ENCODE peak calls at places on chromosome 21, in eight cellular contexts. One of them, this sample, is unnamed.

GRCh38 chr21:43865471-43866181 is 603 bp downstream of the AGPAT3 start:
- DNase-seq in AG04450: no peak
- DNase-seq in psoas muscle: peak
- DNase-seq in cardiac fibroblast: peak
- DNase-seq in fibroblast of mammary gland: peak
- DNase-seq in body of pancreas: peak
- DNase-seq in fibroblast of lung: peak
- DNase-seq in testis: peak
- DNase-seq in this sample: no peak

GRCh38 chr21:43031121-43031624 is 44.5 kb downstream of the CBS start:
- DNase-seq in body of pancreas: no peak
- DNase-seq in testis: peak
- DNase-seq in fibroblast of mammary gland: no peak
- DNase-seq in psoas muscle: no peak
- DNase-seq in cardiac fibroblast: no peak
- DNase-seq in fibroblast of lung: no peak
- DNase-seq in AG04450: no peak
- DNase-seq in this sample: no peak

GRCh38 chr21:46116189-46116845 is 18.4 kb downstream of the COL6A2 start:
- DNase-seq in fibroblast of lung: no peak
- DNase-seq in testis: peak
- DNase-seq in psoas muscle: peak
- DNase-seq in body of pancreas: no peak
- DNase-seq in cardiac fibroblast: no peak
- DNase-seq in fibroblast of mammary gland: peak
- DNase-seq in AG04450: no peak
- DNase-seq in this sample: no peak

GRCh38 chr21:44836666-44837471 is 19.0 kb upstream of the SUMO3 start:
- DNase-seq in body of pancreas: no peak
- DNase-seq in testis: peak
- DNase-seq in fibroblast of lung: peak
- DNase-seq in psoas muscle: peak
- DNase-seq in AG04450: no peak
- DNase-seq in fibroblast of mammary gland: peak
- DNase-seq in cardiac fibroblast: peak
- DNase-seq in this sample: no peak

GRCh38 chr21:45508607-45509565 is 33.4 kb downstream of the SLC19A1 start:
- DNase-seq in AG04450: no peak
- DNase-seq in body of pancreas: no peak
- DNase-seq in cardiac fibroblast: no peak
- DNase-seq in testis: no peak
- DNase-seq in fibroblast of lung: no peak
- DNase-seq in fibroblast of mammary gland: peak
- DNase-seq in psoas muscle: peak
- DNase-seq in this sample: no peak

GRCh38 chr21:29130234-29130993 is at the start of gene MAP3K7CL:
- DNase-seq in body of pancreas: peak
- DNase-seq in AG04450: peak
- DNase-seq in fibroblast of lung: peak
- DNase-seq in cardiac fibroblast: peak
- DNase-seq in psoas muscle: peak
- DNase-seq in testis: no peak
- DNase-seq in fibroblast of mammary gland: peak
- DNase-seq in this sample: peak

GRCh38 chr21:45033791-45034555 is 40.4 kb upstream of the ADARB1 start:
- DNase-seq in AG04450: no peak
- DNase-seq in testis: peak
- DNase-seq in psoas muscle: peak
- DNase-seq in cardiac fibroblast: peak
- DNase-seq in fibroblast of lung: peak
- DNase-seq in fibroblast of mammary gland: peak
- DNase-seq in body of pancreas: no peak
- DNase-seq in this sample: peak

GRCh38 chr21:44593598-44594405 is 1.5 kb upstream of the KRTAP10-6 start:
- DNase-seq in body of pancreas: no peak
- DNase-seq in fibroblast of mammary gland: no peak
- DNase-seq in psoas muscle: no peak
- DNase-seq in testis: no peak
- DNase-seq in AG04450: no peak
- DNase-seq in fibroblast of lung: no peak
- DNase-seq in cardiac fibroblast: peak
- DNase-seq in this sample: no peak

GRCh38 chr21:44455524-44456206 is 355 bp downstream of the LRRC3 start:
- DNase-seq in cardiac fibroblast: peak
- DNase-seq in fibroblast of lung: peak
- DNase-seq in fibroblast of mammary gland: peak
- DNase-seq in psoas muscle: peak
- DNase-seq in body of pancreas: peak
- DNase-seq in testis: peak
- DNase-seq in AG04450: no peak
- DNase-seq in this sample: no peak

GRCh38 chr21:42652527-42653491 is 612 bp upstream of the PDE9A start:
- DNase-seq in fibroblast of mammary gland: peak
- DNase-seq in AG04450: no peak
- DNase-seq in fibroblast of lung: peak
- DNase-seq in psoas muscle: peak
- DNase-seq in testis: peak
- DNase-seq in cardiac fibroblast: peak
- DNase-seq in body of pancreas: peak
- DNase-seq in this sample: no peak

GRCh38 chr21:17783816-17784598 is 35.1 kb downstream of the C21orf91 start:
- DNase-seq in fibroblast of lung: no peak
- DNase-seq in testis: no peak
- DNase-seq in fibroblast of mammary gland: no peak
- DNase-seq in AG04450: no peak
- DNase-seq in psoas muscle: no peak
- DNase-seq in body of pancreas: no peak
- DNase-seq in cardiac fibroblast: no peak
- DNase-seq in this sample: no peak

GRCh38 chr21:27582946-27583270 is 616.0 kb upstream of the ADAMTS5 start:
- DNase-seq in testis: no peak
- DNase-seq in cardiac fibroblast: no peak
- DNase-seq in body of pancreas: no peak
- DNase-seq in psoas muscle: no peak
- DNase-seq in AG04450: no peak
- DNase-seq in fibroblast of mammary gland: peak
- DNase-seq in fibroblast of lung: no peak
- DNase-seq in this sample: no peak

GRCh38 chr21:29254550-29254949 is 44.2 kb upstream of the BACH1 start:
- DNase-seq in fibroblast of mammary gland: no peak
- DNase-seq in fibroblast of lung: no peak
- DNase-seq in psoas muscle: no peak
- DNase-seq in testis: no peak
- DNase-seq in cardiac fibroblast: no peak
- DNase-seq in AG04450: no peak
- DNase-seq in body of pancreas: no peak
- DNase-seq in this sample: no peak

GRCh38 chr21:42495765-42496119 is 282 bp downstream of the RSPH1 start:
- DNase-seq in fibroblast of mammary gland: peak
- DNase-seq in body of pancreas: peak
- DNase-seq in fibroblast of lung: peak
- DNase-seq in AG04450: no peak
- DNase-seq in cardiac fibroblast: peak
- DNase-seq in psoas muscle: no peak
- DNase-seq in testis: peak
- DNase-seq in this sample: no peak

GRCh38 chr21:28675265-28676041 is 317.2 kb downstream of the LTN1 start:
- DNase-seq in psoas muscle: no peak
- DNase-seq in fibroblast of mammary gland: peak
- DNase-seq in body of pancreas: no peak
- DNase-seq in cardiac fibroblast: peak
- DNase-seq in AG04450: no peak
- DNase-seq in fibroblast of lung: peak
- DNase-seq in testis: no peak
- DNase-seq in this sample: no peak

GRCh38 chr21:45377325-45377709 is 27.6 kb upstream of the COL18A1 start:
- DNase-seq in fibroblast of mammary gland: no peak
- DNase-seq in testis: no peak
- DNase-seq in psoas muscle: no peak
- DNase-seq in fibroblast of lung: no peak
- DNase-seq in AG04450: no peak
- DNase-seq in cardiac fibroblast: no peak
- DNase-seq in body of pancreas: no peak
- DNase-seq in this sample: no peak

GRCh38 chr21:45322231-45322959 is 34.7 kb upstream of the POFUT2 start:
- DNase-seq in fibroblast of lung: no peak
- DNase-seq in psoas muscle: no peak
- DNase-seq in body of pancreas: no peak
- DNase-seq in cardiac fibroblast: no peak
- DNase-seq in testis: no peak
- DNase-seq in fibroblast of mammary gland: no peak
- DNase-seq in AG04450: no peak
- DNase-seq in this sample: no peak

DNA sequence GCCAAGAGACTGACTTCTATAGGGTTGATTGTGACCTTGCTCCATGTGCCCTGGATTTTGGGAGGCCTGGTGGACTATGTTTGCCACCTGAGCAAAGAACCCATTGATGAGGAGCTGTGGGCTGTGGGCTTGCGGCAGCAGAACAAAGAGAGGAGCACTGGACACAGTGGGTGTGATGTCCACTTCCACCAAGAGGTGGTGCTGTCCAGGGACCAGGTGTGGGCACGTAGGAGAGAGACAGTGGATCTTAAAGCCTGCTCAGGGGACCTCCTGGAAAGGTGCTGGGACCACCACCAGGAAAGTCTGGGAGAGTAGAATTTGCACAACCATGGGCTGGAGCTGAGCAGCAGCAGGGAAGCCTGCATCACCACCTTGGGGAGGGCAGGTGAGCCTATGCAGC is 106.7 kb upstream of the ETS2 start:
- DNase-seq in fibroblast of lung: no peak
- DNase-seq in psoas muscle: no peak
- DNase-seq in AG04450: no peak
- DNase-seq in cardiac fibroblast: no peak
- DNase-seq in fibroblast of mammary gland: no peak
- DNase-seq in body of pancreas: no peak
- DNase-seq in testis: no peak
- DNase-seq in this sample: no peak
- TF ChIP-seq CTCF in fibroblast of lung: peak
- TF ChIP-seq CTCF in psoas muscle: no peak
- TF ChIP-seq CTCF in AG04450: peak
- TF ChIP-seq CTCF in cardiac fibroblast: peak
- TF ChIP-seq CTCF in fibroblast of mammary gland: peak
- TF ChIP-seq CTCF in body of pancreas: no peak
- TF ChIP-seq CTCF in testis: no peak
- TF ChIP-seq CTCF in this sample: no peak

DNA sequence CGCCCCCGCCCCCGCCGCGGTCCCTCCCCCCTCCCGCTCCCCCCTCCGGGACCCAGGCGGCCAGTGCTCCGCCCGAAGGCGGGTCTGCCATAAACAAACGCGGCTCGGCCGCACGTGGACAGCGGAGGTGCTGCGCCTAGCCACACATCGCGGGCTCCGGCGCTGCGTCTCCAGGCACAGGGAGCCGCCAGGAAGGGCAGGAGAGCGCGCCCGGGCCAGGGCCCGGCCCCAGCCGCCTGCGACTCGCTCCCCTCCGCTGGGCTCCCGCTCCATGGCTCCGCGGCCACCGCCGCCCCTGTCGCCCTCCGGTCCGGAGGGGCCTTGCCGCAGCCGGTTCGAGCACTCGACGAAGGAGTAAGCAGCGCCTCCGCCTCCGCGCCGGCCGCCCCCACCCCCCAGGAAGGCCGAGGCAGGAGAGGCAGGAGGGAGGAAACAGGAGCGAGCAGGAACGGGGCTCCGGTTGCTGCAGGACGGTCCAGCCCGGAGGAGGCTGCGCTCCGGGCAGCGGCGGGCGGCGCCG is at the start of gene SIM2:
- DNase-seq in psoas muscle: no peak
- DNase-seq in fibroblast of lung: no peak
- DNase-seq in fibroblast of mammary gland: peak
- DNase-seq in body of pancreas: no peak
- DNase-seq in AG04450: no peak
- DNase-seq in testis: no peak
- DNase-seq in cardiac fibroblast: peak
- DNase-seq in this sample: no peak
- H3K4me3 ChIP-seq in psoas muscle: peak
- H3K4me3 ChIP-seq in fibroblast of lung: no peak
- H3K4me3 ChIP-seq in fibroblast of mammary gland: no peak
- H3K4me3 ChIP-seq in body of pancreas: no peak
- H3K4me3 ChIP-seq in AG04450: no peak
- H3K4me3 ChIP-seq in testis: peak
- H3K4me3 ChIP-seq in cardiac fibroblast: peak
- H3K4me3 ChIP-seq in this sample: no peak

DNA sequence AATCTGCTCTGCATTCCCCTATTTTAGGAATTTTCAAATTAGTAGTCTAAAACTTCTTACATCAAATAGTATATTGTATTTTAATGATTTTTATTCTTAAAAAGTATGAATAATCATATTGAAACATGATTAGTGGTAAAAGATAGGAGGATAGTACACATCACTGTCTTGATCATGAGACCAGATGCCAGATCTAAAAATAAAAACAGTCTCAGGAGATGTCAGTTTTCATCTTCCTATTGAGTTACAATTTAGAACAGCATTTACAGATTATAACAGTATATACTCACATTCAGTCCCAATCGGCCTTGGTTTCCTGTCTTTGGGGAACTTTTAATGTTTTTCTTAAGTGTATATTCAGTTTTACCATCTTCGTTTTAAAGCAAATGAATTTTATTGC is 95.9 kb downstream of the USP25 start:
- DNase-seq in testis: no peak
- DNase-seq in psoas muscle: no peak
- DNase-seq in body of pancreas: no peak
- DNase-seq in AG04450: no peak
- DNase-seq in cardiac fibroblast: no peak
- DNase-seq in fibroblast of lung: no peak
- DNase-seq in fibroblast of mammary gland: no peak
- DNase-seq in this sample: no peak
- TF ChIP-seq CTCF in testis: no peak
- TF ChIP-seq CTCF in psoas muscle: no peak
- TF ChIP-seq CTCF in body of pancreas: no peak
- TF ChIP-seq CTCF in AG04450: no peak
- TF ChIP-seq CTCF in cardiac fibroblast: no peak
- TF ChIP-seq CTCF in fibroblast of lung: no peak
- TF ChIP-seq CTCF in fibroblast of mammary gland: no peak
- TF ChIP-seq CTCF in this sample: no peak

DNA sequence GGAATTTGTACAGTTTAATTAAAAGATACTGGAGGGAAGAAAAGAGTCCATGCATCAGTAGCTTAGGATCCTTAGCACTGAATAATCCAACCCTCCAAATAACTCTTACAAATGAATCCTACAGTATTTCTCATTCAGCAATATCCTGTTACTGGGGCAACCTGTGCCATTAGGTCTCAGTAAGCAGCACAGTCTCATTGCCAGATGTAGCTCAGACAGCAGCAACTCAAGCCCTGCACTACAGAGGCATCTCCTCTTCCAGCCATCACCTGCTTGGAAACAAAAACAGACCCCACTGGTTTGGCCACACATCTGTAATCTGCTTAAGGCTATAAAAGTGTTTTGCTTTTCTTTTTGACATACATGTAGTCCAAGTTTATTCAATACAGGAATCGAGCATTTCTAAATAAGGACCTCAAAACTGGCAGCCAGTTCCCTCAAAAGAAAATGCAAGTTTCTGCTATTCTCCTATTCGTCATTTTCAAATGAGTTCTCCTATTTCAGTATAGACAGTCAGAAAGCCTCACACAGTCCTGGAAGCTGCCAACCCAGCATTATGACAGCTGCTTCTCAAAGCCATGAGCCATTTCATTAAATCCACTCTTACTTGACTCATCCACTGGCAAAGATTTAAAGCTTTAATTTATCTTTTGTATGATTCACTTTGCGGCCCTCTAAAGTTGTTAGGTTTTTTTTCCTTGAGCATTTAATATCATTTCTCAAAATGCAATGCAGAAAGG is 129.0 kb downstream of the APP start:
- DNase-seq in AG04450: no peak
- DNase-seq in cardiac fibroblast: peak
- DNase-seq in fibroblast of mammary gland: peak
- DNase-seq in psoas muscle: no peak
- DNase-seq in fibroblast of lung: peak
- DNase-seq in testis: no peak
- DNase-seq in body of pancreas: no peak
- DNase-seq in this sample: peak
- H3K4me3 ChIP-seq in AG04450: no peak
- H3K4me3 ChIP-seq in cardiac fibroblast: no peak
- H3K4me3 ChIP-seq in fibroblast of mammary gland: no peak
- H3K4me3 ChIP-seq in psoas muscle: no peak
- H3K4me3 ChIP-seq in fibroblast of lung: no peak
- H3K4me3 ChIP-seq in testis: no peak
- H3K4me3 ChIP-seq in body of pancreas: no peak
- H3K4me3 ChIP-seq in this sample: no peak